ENCODE peak calls at places on chromosomes 7 and 10, in six cellular contexts. One of them, this sample, is unnamed.

GRCh38 chr10:49119746-49120145 is 4.4 kb upstream of the VSTM4 start:
- DNase-seq in GM12878: no peak
- DNase-seq in prostate gland: no peak
- DNase-seq in esophagus squamous epithelium: no peak
- DNase-seq in A549: no peak
- DNase-seq in HCT116: no peak
- DNase-seq in this sample: no peak

GRCh38 chr7:5429857-5430611 is 6.4 kb upstream of the TNRC18 start:
- DNase-seq in GM12878: no peak
- DNase-seq in prostate gland: peak; percentile 87
- DNase-seq in esophagus squamous epithelium: no peak
- DNase-seq in A549: no peak
- DNase-seq in HCT116: no peak
- DNase-seq in this sample: no peak

GRCh38 chr7:115359919-115360318 is 438.0 kb downstream of the MDFIC start:
- DNase-seq in GM12878: no peak
- DNase-seq in prostate gland: no peak
- DNase-seq in esophagus squamous epithelium: no peak
- DNase-seq in A549: no peak
- DNase-seq in HCT116: no peak
- DNase-seq in this sample: no peak

GRCh38 chr10:94546058-94546595 is 539 bp downstream of the HELLS start:
- DNase-seq in GM12878: no peak
- DNase-seq in prostate gland: no peak
- DNase-seq in esophagus squamous epithelium: no peak
- DNase-seq in A549: peak; percentile 20
- DNase-seq in HCT116: no peak
- DNase-seq in this sample: peak; percentile 24

GRCh38 chr7:26865094-26865388 is 651 bp upstream of the SKAP2 start:
- DNase-seq in GM12878: no peak
- DNase-seq in prostate gland: no peak
- DNase-seq in esophagus squamous epithelium: no peak
- DNase-seq in A549: no peak
- DNase-seq in HCT116: no peak
- DNase-seq in this sample: peak; percentile 59

GRCh38 chr7:98930921-98931320 is 52.6 kb downstream of the TRRAP start:
- DNase-seq in GM12878: peak; percentile 93
- DNase-seq in prostate gland: no peak
- DNase-seq in esophagus squamous epithelium: no peak
- DNase-seq in A549: no peak
- DNase-seq in HCT116: no peak
- DNase-seq in this sample: no peak

GRCh38 chr7:50418086-50418515 is 32.0 kb downstream of the FIGNL1 start:
- DNase-seq in GM12878: no peak
- DNase-seq in prostate gland: peak; percentile 53
- DNase-seq in esophagus squamous epithelium: peak; percentile 12
- DNase-seq in A549: peak; percentile 83
- DNase-seq in HCT116: peak; percentile 76
- DNase-seq in this sample: peak; percentile 88

GRCh38 chr7:1848911-1849311 is 178.8 kb downstream of the ELFN1 start:
- DNase-seq in GM12878: no peak
- DNase-seq in prostate gland: no peak
- DNase-seq in esophagus squamous epithelium: no peak
- DNase-seq in A549: no peak
- DNase-seq in HCT116: no peak
- DNase-seq in this sample: no peak

GRCh38 chr7:70668606-70669358 is 463.2 kb upstream of the GALNT17 start:
- DNase-seq in GM12878: peak; percentile 43
- DNase-seq in prostate gland: peak; percentile 42
- DNase-seq in esophagus squamous epithelium: no peak
- DNase-seq in A549: no peak
- DNase-seq in HCT116: no peak
- DNase-seq in this sample: no peak

GRCh38 chr7:83524286-83525075 is 124.5 kb downstream of the SEMA3E start:
- DNase-seq in GM12878: no peak
- DNase-seq in prostate gland: no peak
- DNase-seq in esophagus squamous epithelium: no peak
- DNase-seq in A549: peak; percentile 12
- DNase-seq in HCT116: no peak
- DNase-seq in this sample: no peak

GRCh38 chr7:100027197-100027596 is 11.8 kb downstream of the ZKSCAN1 start:
- DNase-seq in GM12878: no peak
- DNase-seq in prostate gland: no peak
- DNase-seq in esophagus squamous epithelium: no peak
- DNase-seq in A549: no peak
- DNase-seq in HCT116: no peak
- DNase-seq in this sample: no peak
- TF ChIP-seq POLR2A in GM12878: no peak
- TF ChIP-seq POLR2A in prostate gland: no peak
- TF ChIP-seq POLR2A in esophagus squamous epithelium: no peak
- TF ChIP-seq POLR2A in A549: no peak
- TF ChIP-seq POLR2A in HCT116: no peak
- TF ChIP-seq POLR2A in this sample: no peak

DNA sequence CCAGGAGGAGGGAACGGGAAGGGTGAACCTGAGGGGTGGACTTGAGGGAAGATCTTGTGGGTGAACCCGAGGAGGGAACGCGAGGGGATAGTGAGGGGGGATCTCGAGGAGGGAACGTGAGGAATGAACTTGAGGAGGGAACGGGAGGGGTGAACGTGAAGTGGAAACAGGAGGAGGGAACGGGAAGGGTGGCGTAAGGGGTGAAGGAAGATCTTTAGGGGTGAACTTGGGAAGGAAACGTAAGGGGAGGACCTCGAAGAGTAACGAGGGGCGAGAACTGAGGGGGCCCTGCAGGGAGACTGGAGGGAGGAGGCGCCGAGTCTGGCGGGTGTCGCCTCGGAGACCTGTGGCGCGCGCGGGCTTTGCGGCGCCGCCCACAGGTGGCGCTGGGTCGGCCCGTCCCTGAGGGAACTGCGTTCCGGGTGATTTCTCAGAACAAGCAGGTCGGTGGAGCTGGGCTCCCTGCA is 677 bp downstream of the MYO3A start:
- DNase-seq in GM12878: no peak
- DNase-seq in prostate gland: no peak
- DNase-seq in esophagus squamous epithelium: no peak
- DNase-seq in A549: peak; percentile 10
- DNase-seq in HCT116: no peak
- DNase-seq in this sample: no peak
- TF ChIP-seq POLR2A in GM12878: no peak
- TF ChIP-seq POLR2A in prostate gland: no peak
- TF ChIP-seq POLR2A in esophagus squamous epithelium: no peak
- TF ChIP-seq POLR2A in A549: no peak
- TF ChIP-seq POLR2A in HCT116: no peak
- TF ChIP-seq POLR2A in this sample: no peak

GRCh38 chr7:141014091-141014490 is 661 bp downstream of the MRPS33 start:
- DNase-seq in GM12878: no peak
- DNase-seq in prostate gland: no peak
- DNase-seq in esophagus squamous epithelium: no peak
- DNase-seq in A549: no peak
- DNase-seq in HCT116: no peak
- DNase-seq in this sample: no peak

GRCh38 chr7:141012696-141013344 is 1.9 kb downstream of the MRPS33 start:
- DNase-seq in GM12878: no peak
- DNase-seq in prostate gland: no peak
- DNase-seq in esophagus squamous epithelium: no peak
- DNase-seq in A549: no peak
- DNase-seq in HCT116: no peak
- DNase-seq in this sample: peak; percentile 17

GRCh38 chr7:141016349-141016748 is 1.6 kb upstream of the MRPS33 start:
- DNase-seq in GM12878: no peak
- DNase-seq in prostate gland: no peak
- DNase-seq in esophagus squamous epithelium: no peak
- DNase-seq in A549: no peak
- DNase-seq in HCT116: no peak
- DNase-seq in this sample: no peak

GRCh38 chr7:141013345-141013715 is 1.4 kb downstream of the MRPS33 start:
- DNase-seq in GM12878: no peak
- DNase-seq in prostate gland: no peak
- DNase-seq in esophagus squamous epithelium: no peak
- DNase-seq in A549: no peak
- DNase-seq in HCT116: no peak
- DNase-seq in this sample: no peak

DNA sequence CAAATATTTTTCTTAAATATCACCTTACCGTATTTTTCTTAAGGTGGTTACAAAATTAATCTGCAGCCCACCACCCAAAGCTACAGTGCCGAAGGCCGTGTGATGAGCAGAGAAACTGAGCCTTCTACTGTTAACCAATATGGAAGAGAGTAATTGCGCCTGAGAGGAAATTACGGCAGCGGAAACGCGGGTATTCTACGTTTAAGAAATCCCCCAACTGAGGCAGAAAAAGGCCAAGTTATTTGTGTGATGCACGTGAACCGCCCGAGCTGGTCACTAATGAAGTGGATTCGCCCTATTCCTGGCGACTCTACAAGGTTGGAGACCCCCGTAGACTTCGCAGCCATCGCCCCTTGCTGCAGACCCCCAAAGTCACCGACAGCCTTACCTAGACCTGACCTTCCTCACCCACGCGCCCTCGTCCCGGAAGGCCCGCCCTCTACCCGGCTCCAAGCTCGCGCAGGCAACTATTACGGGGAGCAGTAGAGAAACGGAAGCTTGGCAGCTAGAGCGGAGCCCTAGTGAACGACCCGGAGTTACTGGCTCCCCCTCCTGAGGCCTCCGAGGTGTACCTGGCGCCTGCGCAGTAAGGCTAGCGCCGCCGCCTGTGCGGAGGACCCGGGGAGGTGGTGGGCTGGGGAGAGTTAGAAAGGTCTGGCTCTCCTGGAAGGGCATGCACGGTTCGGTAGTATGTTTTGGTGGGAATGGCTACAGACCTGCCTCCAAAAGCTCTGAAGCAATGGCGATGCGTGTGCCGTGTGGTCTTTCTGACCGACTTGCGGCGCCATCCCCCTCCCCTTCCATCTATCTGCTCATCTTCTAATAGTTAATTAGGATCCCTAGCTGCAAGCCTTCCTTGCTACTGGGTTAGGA is at the start of gene MRPS33:
- DNase-seq in GM12878: peak; percentile 89
- DNase-seq in prostate gland: peak; percentile 95
- DNase-seq in esophagus squamous epithelium: peak; percentile 78
- DNase-seq in A549: peak; percentile 97
- DNase-seq in HCT116: peak; percentile 91
- DNase-seq in this sample: peak; percentile 87
- TF ChIP-seq POLR2A in GM12878: peak; percentile 99
- TF ChIP-seq POLR2A in prostate gland: peak; percentile 18
- TF ChIP-seq POLR2A in esophagus squamous epithelium: peak; percentile 71
- TF ChIP-seq POLR2A in A549: peak; percentile 80
- TF ChIP-seq POLR2A in HCT116: peak; percentile 76
- TF ChIP-seq POLR2A in this sample: peak; percentile 62

GRCh38 chr10:122630526-122630925 is 69.1 kb downstream of the C10orf120 start:
- DNase-seq in GM12878: no peak
- DNase-seq in prostate gland: no peak
- DNase-seq in esophagus squamous epithelium: no peak
- DNase-seq in A549: no peak
- DNase-seq in HCT116: no peak
- DNase-seq in this sample: no peak
- TF ChIP-seq POLR2A in GM12878: no peak
- TF ChIP-seq POLR2A in prostate gland: no peak
- TF ChIP-seq POLR2A in esophagus squamous epithelium: no peak
- TF ChIP-seq POLR2A in A549: no peak
- TF ChIP-seq POLR2A in HCT116: no peak
- TF ChIP-seq POLR2A in this sample: no peak

GRCh38 chr10:80196270-80196949 is 8.9 kb downstream of the ANXA11 start:
- DNase-seq in GM12878: peak; percentile 68
- DNase-seq in prostate gland: peak; percentile 61
- DNase-seq in esophagus squamous epithelium: no peak
- DNase-seq in A549: peak; percentile 61
- DNase-seq in HCT116: peak; percentile 90
- DNase-seq in this sample: peak; percentile 63
- TF ChIP-seq POLR2A in GM12878: no peak
- TF ChIP-seq POLR2A in prostate gland: peak; percentile 29
- TF ChIP-seq POLR2A in esophagus squamous epithelium: no peak
- TF ChIP-seq POLR2A in A549: no peak
- TF ChIP-seq POLR2A in HCT116: no peak
- TF ChIP-seq POLR2A in this sample: no peak

DNA sequence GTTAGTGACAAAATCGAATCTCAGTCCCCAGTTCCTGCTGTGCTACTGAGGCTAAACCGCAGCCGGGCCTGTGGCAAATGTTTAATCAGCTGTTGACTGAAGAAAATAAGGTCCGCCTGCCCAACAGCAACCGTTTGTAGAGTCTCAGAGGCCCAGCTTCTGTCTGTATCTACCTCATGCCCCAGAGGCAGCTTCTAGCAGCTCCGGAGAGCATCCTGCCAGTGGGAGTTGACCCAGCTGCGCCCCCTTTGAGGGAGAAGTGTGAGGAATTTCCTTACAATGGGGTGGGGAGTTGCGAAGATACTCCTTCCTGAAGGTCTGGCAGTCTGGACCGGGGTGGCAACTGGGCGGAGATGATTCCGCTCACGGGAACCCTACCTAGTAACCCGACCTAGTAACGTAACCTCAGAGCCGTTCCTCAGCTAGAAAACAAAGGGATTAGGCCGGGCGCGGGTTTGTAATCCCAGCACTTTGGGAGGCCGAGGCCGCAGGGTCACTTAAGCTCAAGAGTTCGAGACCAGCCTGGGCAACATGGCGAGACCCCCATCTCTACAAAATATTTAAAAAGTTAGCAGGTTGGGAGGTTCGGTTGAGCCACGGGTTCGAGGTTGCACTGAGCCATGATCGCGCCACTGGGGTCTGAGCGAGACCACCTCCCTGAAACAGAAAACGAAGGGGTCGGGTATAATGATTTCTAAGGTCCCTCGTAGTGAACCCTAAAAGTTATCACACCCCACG is 846 bp upstream of the ZNF775 start:
- DNase-seq in GM12878: no peak
- DNase-seq in prostate gland: peak; percentile 59
- DNase-seq in esophagus squamous epithelium: no peak
- DNase-seq in A549: peak; percentile 84
- DNase-seq in HCT116: peak; percentile 19
- DNase-seq in this sample: peak; percentile 85
- TF ChIP-seq POLR2A in GM12878: no peak
- TF ChIP-seq POLR2A in prostate gland: peak; percentile 24
- TF ChIP-seq POLR2A in esophagus squamous epithelium: no peak
- TF ChIP-seq POLR2A in A549: peak; percentile 17
- TF ChIP-seq POLR2A in HCT116: no peak
- TF ChIP-seq POLR2A in this sample: peak; percentile 16

GRCh38 chr10:25831138-25831537 is 102.9 kb upstream of the MYO3A start:
- DNase-seq in GM12878: no peak
- DNase-seq in prostate gland: no peak
- DNase-seq in esophagus squamous epithelium: no peak
- DNase-seq in A549: no peak
- DNase-seq in HCT116: no peak
- DNase-seq in this sample: no peak
- TF ChIP-seq POLR2A in GM12878: no peak
- TF ChIP-seq POLR2A in prostate gland: no peak
- TF ChIP-seq POLR2A in esophagus squamous epithelium: no peak
- TF ChIP-seq POLR2A in A549: no peak
- TF ChIP-seq POLR2A in HCT116: no peak
- TF ChIP-seq POLR2A in this sample: no peak